ENCODE peak calls at places on chromosomes 5 and 9, in five cellular contexts. Z, Y, I, V and U are unnamed samples.

GRCh38 chr9:87229127-87229526 is 268.5 kb upstream of the DAPK1 start:
- DNase-seq in I (no peak), Z (no peak), Y (no peak), V (no peak), U (no peak)

GRCh38 chr9:107462691-107463090 is 26.9 kb downstream of the KLF4 start:
- DNase-seq in I (no peak), Z (no peak), V (no peak), Y (no peak), U (no peak)

GRCh38 chr5:76831108-76831447 is 12.2 kb downstream of the F2RL1 start:
- DNase-seq in I (no peak), V (no peak), Y (no peak), Z (no peak), U (no peak)

GRCh38 chr5:158874343-158874742 is 225.4 kb downstream of the EBF1 start:
- DNase-seq in V (no peak), Z (no peak), I (no peak), Y (no peak), U (no peak)

GRCh38 chr5:143086851-143087637 is 316.4 kb downstream of the NR3C1 start:
- DNase-seq in Z (no peak), V (no peak), I (peak), Y (no peak), U (no peak)

GRCh38 chr9:33719581-33720374 is 75.6 kb upstream of the PRSS3 start:
- DNase-seq in V (no peak), Y (no peak), I (peak), Z (no peak), U (no peak)

GRCh38 chr5:169202969-169203368 is 98.0 kb downstream of the SLIT3 start:
- DNase-seq in V (no peak), Z (no peak), I (no peak), Y (no peak), U (no peak)

GRCh38 chr5:132003170-132003744 is 8.2 kb downstream of the ACSL6 start:
- DNase-seq in V (no peak), Y (no peak), I (no peak), Z (no peak), U (no peak)

GRCh38 chr5:108084105-108084504 is 297.8 kb downstream of the FBXL17 start:
- DNase-seq in I (peak), Y (no peak), Z (no peak), V (no peak), U (peak)

GRCh38 chr9:83583151-83584014 is 39.6 kb upstream of the IDNK start:
- DNase-seq in I (peak), Z (no peak), Y (peak), V (no peak), U (peak)

GRCh38 chr5:123089971-123090640 is 1.1 kb downstream of the PRDM6 start:
- DNase-seq in Y (no peak), Z (no peak), I (peak), V (no peak), U (no peak)

GRCh38 chr5:79070002-79070567 is 518 bp downstream of the BHMT2 start:
- DNase-seq in I (no peak), Y (no peak), V (no peak), Z (no peak), U (no peak)

GRCh38 chr5:109566361-109566760 is 123.4 kb upstream of the MAN2A1 start:
- DNase-seq in Z (no peak), I (no peak), V (no peak), Y (no peak), U (no peak)

GRCh38 chr9:131724678-131725077 is 15.2 kb downstream of the RAPGEF1 start:
- DNase-seq in V (no peak), Y (no peak), Z (no peak), I (no peak), U (no peak)

GRCh38 chr9:128416014-128416413 is 4.6 kb upstream of the CERCAM start:
- DNase-seq in Y (no peak), Z (no peak), V (no peak), I (no peak), U (no peak)

GRCh38 chr5:43635374-43635773 is 32.4 kb downstream of the NNT start:
- DNase-seq in I (no peak), Z (no peak), V (no peak), Y (no peak), U (no peak)

GRCh38 chr5:141476132-141476909 is 555 bp downstream of the PCDHGC3 start:
- DNase-seq in I (peak), Z (no peak), V (no peak), Y (no peak), U (peak)

GRCh38 chr9:79610019-79610760 is 38.4 kb downstream of the TLE4 start:
- DNase-seq in Z (no peak), I (no peak), V (no peak), Y (no peak), U (no peak)

GRCh38 chr9:120436937-120437592 is 142.9 kb downstream of the CDK5RAP2 start:
- DNase-seq in Y (no peak), I (no peak), Z (no peak), V (no peak), U (no peak)

GRCh38 chr5:167852515-167852914 is 438.9 kb upstream of the WWC1 start:
- DNase-seq in V (no peak), I (no peak), Y (no peak), Z (no peak), U (no peak)

GRCh38 chr9:81512641-81513040 is 176.7 kb downstream of the TLE1 start:
- DNase-seq in Z (no peak), V (no peak), Y (no peak), I (no peak), U (no peak)

GRCh38 chr9:133576591-133577462 is 32.4 kb downstream of the FAM163B start:
- DNase-seq in Z (no peak), Y (no peak), I (no peak), V (no peak), U (no peak)

GRCh38 chr9:5571629-5572232 is 57.2 kb upstream of the RIC1 start:
- DNase-seq in Y (no peak), V (no peak), Z (no peak), I (no peak), U (no peak)

GRCh38 chr9:95213102-95213501 is 104.4 kb downstream of the FANCC start:
- DNase-seq in Y (no peak), V (no peak), Z (no peak), I (no peak), U (no peak)